ENCODE peak calls at places on chromosome 12, in eight cellular contexts. D, K, Q, N, B, H, F and Z are unnamed samples.

GRCh38 chr12:7054925-7055324 is 5.6 kb upstream of the C1S start:
- DNase-seq in Q (no peak), B (no peak), H (no peak), D (no peak), F (no peak), K (no peak), N (no peak), Z (no peak)

GRCh38 chr12:93256258-93256969 is 121.3 kb upstream of the NUDT4 start:
- DNase-seq in Q (no peak), N (no peak), B (no peak), K (no peak), H (no peak), F (no peak), D (no peak), Z (no peak)

GRCh38 chr12:12008232-12008850 is 62.4 kb upstream of the BCL2L14 start:
- DNase-seq in D (no peak), N (no peak), F (no peak), H (no peak), Q (no peak), B (no peak), K (no peak), Z (no peak)

GRCh38 chr12:5138845-5139244 is 95.2 kb downstream of the KCNA5 start:
- DNase-seq in K (no peak), N (no peak), H (no peak), Q (no peak), D (no peak), B (no peak), F (peak; percentile 39), Z (no peak)

GRCh38 chr12:62345667-62346066 is 85.5 kb downstream of the USP15 start:
- DNase-seq in Q (no peak), B (no peak), N (no peak), K (no peak), D (no peak), H (no peak), F (no peak), Z (no peak)

GRCh38 chr12:77608157-77608755 is 222.4 kb upstream of the NAV3 start:
- DNase-seq in Q (no peak), H (no peak), F (no peak), B (no peak), D (no peak), N (no peak), K (no peak), Z (no peak)

GRCh38 chr12:100234591-100235304 is 32.1 kb downstream of the DEPDC4 start:
- DNase-seq in K (no peak), N (no peak), B (no peak), H (no peak), D (no peak), Q (no peak), F (peak; percentile 85), Z (no peak)

GRCh38 chr12:129540249-129540648 is 363.6 kb downstream of the TMEM132D start:
- DNase-seq in B (no peak), F (no peak), H (no peak), K (no peak), Q (no peak), D (no peak), N (no peak), Z (no peak)

GRCh38 chr12:93174048-93174447 is 203.7 kb upstream of the NUDT4 start:
- DNase-seq in B (no peak), H (no peak), K (no peak), D (no peak), F (peak; percentile 87), Q (peak; percentile 35), N (no peak), Z (no peak)

GRCh38 chr12:76883826-76884225 is 5.0 kb upstream of the CSRP2 start:
- DNase-seq in K (no peak), B (peak; percentile 11), N (no peak), H (peak; percentile 24), Q (peak; percentile 85), F (peak; percentile 90), D (no peak), Z (peak; percentile 74)

GRCh38 chr12:46771268-46771837 is 54.4 kb downstream of the SLC38A4 start:
- DNase-seq in B (no peak), D (no peak), K (no peak), F (no peak), N (no peak), Q (no peak), H (no peak), Z (no peak)

GRCh38 chr12:93667672-93668071 is 9.5 kb upstream of the CRADD start:
- DNase-seq in H (no peak), F (peak; percentile 56), B (no peak), K (no peak), D (no peak), N (no peak), Q (no peak), Z (no peak)

GRCh38 chr12:108305520-108305919 is 33.6 kb downstream of the CMKLR1 start:
- DNase-seq in D (no peak), Q (peak; percentile 92), H (peak; percentile 82), B (peak; percentile 32), F (peak; percentile 46), N (no peak), K (peak; percentile 45), Z (peak; percentile 92)

GRCh38 chr12:126879820-126880219 is 1387.2 kb upstream of the TMEM132C start:
- DNase-seq in K (no peak), H (no peak), D (no peak), B (no peak), N (no peak), F (no peak), Q (no peak), Z (no peak)

GRCh38 chr12:38282886-38283285 is 33.7 kb upstream of the ALG10B start:
- DNase-seq in D (peak; percentile 38), F (no peak), N (no peak), Q (no peak), H (no peak), B (no peak), K (no peak), Z (no peak)

GRCh38 chr12:98149270-98149669 is 366.1 kb upstream of the TMPO start:
- DNase-seq in B (no peak), Q (no peak), N (no peak), F (no peak), D (no peak), H (no peak), K (no peak), Z (no peak)

GRCh38 chr12:20150835-20151234 is 217.5 kb upstream of the PDE3A start:
- DNase-seq in D (no peak), Q (no peak), K (no peak), H (no peak), F (no peak), N (no peak), B (no peak), Z (no peak)

DNA sequence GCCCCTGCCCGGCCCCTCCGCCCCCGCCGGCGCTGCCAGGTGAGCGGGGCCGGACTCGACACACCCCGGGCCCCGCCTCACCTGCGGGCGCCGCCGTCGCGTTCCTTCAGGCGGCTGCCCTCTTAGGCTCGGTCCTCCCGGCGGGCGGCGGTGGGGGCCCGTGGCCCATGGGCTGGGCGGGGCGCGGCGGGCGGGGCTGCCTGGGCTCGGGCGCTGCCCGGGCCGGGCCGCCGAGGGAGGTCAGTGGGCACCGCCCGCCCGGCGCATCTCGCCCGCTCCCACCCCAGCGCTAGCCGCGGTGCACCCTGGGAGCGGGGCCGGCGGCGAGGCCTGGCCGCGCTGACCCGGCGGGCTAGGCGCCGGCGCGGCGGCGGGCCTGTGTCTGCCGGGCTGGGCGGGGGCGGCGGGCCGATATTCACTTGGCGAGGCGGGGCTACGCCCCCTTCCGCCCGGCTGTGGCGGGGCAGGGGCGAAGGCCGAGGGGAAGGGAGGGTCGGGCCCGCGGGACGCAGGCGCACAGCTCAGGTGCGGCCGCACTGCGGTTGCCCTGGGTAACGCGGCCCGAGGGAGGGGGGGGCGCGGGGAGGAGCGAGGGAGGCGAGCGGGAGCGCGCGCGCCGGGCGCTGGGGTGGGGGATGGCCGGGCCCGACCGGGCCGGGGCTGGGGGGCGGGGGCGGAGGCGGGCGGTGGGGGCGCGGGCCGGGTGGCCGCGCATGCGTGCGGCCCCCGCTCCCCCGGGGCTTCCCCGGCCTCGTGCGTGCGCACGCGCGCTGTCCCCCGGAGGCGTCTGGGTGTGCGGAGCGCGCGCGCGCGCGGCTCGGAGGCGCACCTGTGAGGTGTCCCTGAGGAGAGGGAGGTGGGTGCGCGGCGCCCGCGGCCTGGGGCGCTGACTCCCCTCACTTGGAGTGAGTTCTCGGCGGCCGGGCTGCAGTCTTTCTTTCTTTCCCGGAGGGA is at the start of the genes CCDC92 and ZNF664:
- DNase-seq in Q (peak; percentile 92), K (peak; percentile 94), H (peak; percentile 89), F (peak; percentile 90), N (peak; percentile 61), B (peak; percentile 96), D (no peak), Z (peak; percentile 93)
- TF ChIP-seq CTCF in Q (peak; percentile 21), K (no peak), H (no peak), F (no peak), N (peak; percentile 4), B (no peak), D (no peak), Z (no peak)

GRCh38 chr12:3000548-3001275 is 41.5 kb downstream of the TEAD4 start:
- DNase-seq in B (peak; percentile 61), H (peak; percentile 54), F (no peak), K (no peak), Q (no peak), N (no peak), D (no peak), Z (no peak)
- H3K36me3 ChIP-seq in B (no peaks in the 10 kb centered on the region), H (peaks cover 4% of the 10 kb centered on the region), F (peaks cover 3% of the 10 kb centered on the region), K (no peaks in the 10 kb centered on the region), Q (peaks cover 4% of the 10 kb centered on the region), N (peaks cover 3% of the 10 kb centered on the region), D (peaks cover 3% of the 10 kb centered on the region), Z (no peaks in the 10 kb centered on the region)

GRCh38 chr12:109531411-109531810 is 41.9 kb downstream of the MMAB start:
- DNase-seq in Q (no peak), N (no peak), D (no peak), F (no peak), B (no peak), K (no peak), H (no peak), Z (no peak)

GRCh38 chr12:109532721-109533486 is 40.4 kb downstream of the MMAB start:
- DNase-seq in Q (no peak), N (no peak), H (no peak), D (no peak), F (no peak), B (no peak), K (no peak), Z (no peak)

GRCh38 chr12:109527489-109528123 is 45.7 kb downstream of the MMAB start:
- DNase-seq in K (no peak), Q (no peak), D (no peak), N (no peak), B (no peak), H (no peak), F (no peak), Z (no peak)

GRCh38 chr12:109530301-109530685 is 43.0 kb downstream of the MMAB start:
- DNase-seq in N (no peak), Q (no peak), F (no peak), B (no peak), K (no peak), D (no peak), H (no peak), Z (no peak)

GRCh38 chr12:109529618-109530300 is 43.5 kb downstream of the MMAB start:
- DNase-seq in H (no peak), N (no peak), K (no peak), D (no peak), F (no peak), Q (no peak), B (no peak), Z (no peak)
- H3K27ac ChIP-seq in H (no peak overlapping the region), N (no peak overlapping the region), K (no peak overlapping the region), D (no peak overlapping the region), F (no peak overlapping the region), Q (no peak overlapping the region), B (no peak overlapping the region), Z (no peak overlapping the region)

DNA sequence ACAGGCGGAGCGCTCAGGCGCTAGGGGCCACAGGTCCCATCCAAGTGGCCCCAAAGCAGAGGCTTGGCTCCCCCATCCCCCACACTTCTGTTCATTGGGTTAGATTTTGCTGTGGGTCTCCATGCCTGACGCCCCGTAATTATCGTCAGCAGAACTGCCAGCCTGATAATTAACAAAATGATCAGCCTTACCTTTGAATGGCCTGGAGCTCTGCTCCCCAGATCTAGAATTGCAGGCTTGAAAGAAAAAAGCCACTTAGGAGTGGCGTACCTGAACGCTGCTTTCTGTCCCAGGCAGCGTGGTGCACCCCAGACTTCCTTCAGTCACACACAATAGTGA is 28.7 kb upstream of the LRP1-AS start:
- DNase-seq in H (no peak), Q (no peak), K (no peak), D (no peak), B (no peak), F (no peak), N (no peak), Z (no peak)
- TF ChIP-seq CTCF in H (no peak), Q (peak; percentile 2), K (peak; percentile 26), D (no peak), B (no peak), F (no peak), N (no peak), Z (peak; percentile 34)